ENCODE peak calls at places on chromosomes 11 and 22, in seven cellular contexts. One of them, this sample, is unnamed.

GRCh38 chr11:75802913-75803820 is 11.8 kb upstream of the UVRAG start:
- DNase-seq in SW 1271: peak; percentile 30
- DNase-seq in HT-29: peak; percentile 92
- DNase-seq in WTC11: peak; percentile 84
- DNase-seq in left ventricle myocardium inferior: peak; percentile 69
- DNase-seq in B cell: peak; percentile 73
- DNase-seq in A172: peak; percentile 65
- DNase-seq in this sample: peak; percentile 59

GRCh38 chr11:62959077-62959980 is 25.4 kb downstream of the SLC22A6 start:
- DNase-seq in B cell: no peak
- DNase-seq in A172: no peak
- DNase-seq in HT-29: no peak
- DNase-seq in SW 1271: no peak
- DNase-seq in WTC11: no peak
- DNase-seq in left ventricle myocardium inferior: no peak
- DNase-seq in this sample: no peak

GRCh38 chr22:26884921-26885320 is 227.5 kb downstream of the MIAT start:
- DNase-seq in WTC11: no peak
- DNase-seq in SW 1271: no peak
- DNase-seq in HT-29: no peak
- DNase-seq in A172: no peak
- DNase-seq in left ventricle myocardium inferior: no peak
- DNase-seq in B cell: no peak
- DNase-seq in this sample: no peak

GRCh38 chr22:45389546-45389945 is 23.9 kb downstream of the SMC1B start:
- DNase-seq in B cell: no peak
- DNase-seq in HT-29: no peak
- DNase-seq in WTC11: no peak
- DNase-seq in left ventricle myocardium inferior: no peak
- DNase-seq in A172: no peak
- DNase-seq in SW 1271: no peak
- DNase-seq in this sample: no peak

GRCh38 chr11:64400667-64401066 is 41.7 kb downstream of the RPS6KA4 start:
- DNase-seq in WTC11: no peak
- DNase-seq in SW 1271: no peak
- DNase-seq in left ventricle myocardium inferior: no peak
- DNase-seq in B cell: no peak
- DNase-seq in HT-29: no peak
- DNase-seq in A172: no peak
- DNase-seq in this sample: no peak

GRCh38 chr11:8807544-8808225 is 103.3 kb upstream of the AKIP1 start:
- DNase-seq in SW 1271: no peak
- DNase-seq in HT-29: peak; percentile 71
- DNase-seq in B cell: no peak
- DNase-seq in WTC11: no peak
- DNase-seq in left ventricle myocardium inferior: peak; percentile 44
- DNase-seq in A172: peak; percentile 89
- DNase-seq in this sample: peak; percentile 64

GRCh38 chr11:126197277-126197939 is 14.0 kb downstream of the RPUSD4 start:
- DNase-seq in HT-29: no peak
- DNase-seq in SW 1271: no peak
- DNase-seq in B cell: no peak
- DNase-seq in left ventricle myocardium inferior: no peak
- DNase-seq in WTC11: no peak
- DNase-seq in A172: peak; percentile 35
- DNase-seq in this sample: no peak

GRCh38 chr11:134558258-134558835 is 146.3 kb upstream of the B3GAT1 start:
- DNase-seq in B cell: no peak
- DNase-seq in left ventricle myocardium inferior: no peak
- DNase-seq in WTC11: no peak
- DNase-seq in A172: no peak
- DNase-seq in HT-29: no peak
- DNase-seq in SW 1271: no peak
- DNase-seq in this sample: no peak

GRCh38 chr11:67640021-67640757 is 626 bp upstream of the TBX10 start:
- DNase-seq in A172: peak; percentile 48
- DNase-seq in B cell: peak; percentile 77
- DNase-seq in SW 1271: no peak
- DNase-seq in HT-29: peak; percentile 74
- DNase-seq in WTC11: peak; percentile 89
- DNase-seq in left ventricle myocardium inferior: no peak
- DNase-seq in this sample: no peak

GRCh38 chr11:67024410-67024809 is 1.5 kb downstream of the SYT12 start:
- DNase-seq in B cell: peak; percentile 56
- DNase-seq in HT-29: no peak
- DNase-seq in A172: peak; percentile 81
- DNase-seq in WTC11: no peak
- DNase-seq in SW 1271: no peak
- DNase-seq in left ventricle myocardium inferior: no peak
- DNase-seq in this sample: no peak

GRCh38 chr11:1870721-1871466 is 18.0 kb downstream of the LSP1 start:
- DNase-seq in left ventricle myocardium inferior: peak; percentile 49
- DNase-seq in HT-29: no peak
- DNase-seq in B cell: peak; percentile 44
- DNase-seq in SW 1271: no peak
- DNase-seq in WTC11: no peak
- DNase-seq in A172: no peak
- DNase-seq in this sample: no peak

GRCh38 chr22:37690901-37691504 is 4.9 kb downstream of the NOL12 start:
- DNase-seq in WTC11: no peak
- DNase-seq in A172: no peak
- DNase-seq in left ventricle myocardium inferior: no peak
- DNase-seq in B cell: no peak
- DNase-seq in HT-29: no peak
- DNase-seq in SW 1271: no peak
- DNase-seq in this sample: no peak

GRCh38 chr11:107116358-107116757 is 98.1 kb upstream of the GUCY1A2 start:
- DNase-seq in A172: no peak
- DNase-seq in WTC11: no peak
- DNase-seq in HT-29: no peak
- DNase-seq in B cell: no peak
- DNase-seq in SW 1271: no peak
- DNase-seq in left ventricle myocardium inferior: no peak
- DNase-seq in this sample: no peak

GRCh38 chr22:45597460-45598192 is 74.0 kb upstream of the ATXN10 start:
- DNase-seq in B cell: no peak
- DNase-seq in WTC11: no peak
- DNase-seq in A172: no peak
- DNase-seq in left ventricle myocardium inferior: no peak
- DNase-seq in HT-29: peak; percentile 86
- DNase-seq in SW 1271: no peak
- DNase-seq in this sample: no peak

GRCh38 chr11:100562102-100562501 is 125.0 kb upstream of the ARHGAP42 start:
- DNase-seq in HT-29: peak; percentile 54
- DNase-seq in left ventricle myocardium inferior: no peak
- DNase-seq in B cell: no peak
- DNase-seq in SW 1271: no peak
- DNase-seq in WTC11: no peak
- DNase-seq in A172: peak; percentile 68
- DNase-seq in this sample: no peak

GRCh38 chr11:118530180-118530682 is 761 bp upstream of the TMEM25 start:
- DNase-seq in WTC11: no peak
- DNase-seq in A172: no peak
- DNase-seq in SW 1271: no peak
- DNase-seq in left ventricle myocardium inferior: no peak
- DNase-seq in HT-29: peak; percentile 59
- DNase-seq in B cell: no peak
- DNase-seq in this sample: no peak

GRCh38 chr11:130612291-130612802 is 163.9 kb downstream of the ADAMTS15 start:
- DNase-seq in SW 1271: no peak
- DNase-seq in WTC11: no peak
- DNase-seq in A172: peak; percentile 61
- DNase-seq in left ventricle myocardium inferior: no peak
- DNase-seq in HT-29: no peak
- DNase-seq in B cell: no peak
- DNase-seq in this sample: no peak

GRCh38 chr22:31917227-31917921 is 27.0 kb upstream of the YWHAH start:
- DNase-seq in left ventricle myocardium inferior: no peak
- DNase-seq in A172: no peak
- DNase-seq in SW 1271: no peak
- DNase-seq in WTC11: no peak
- DNase-seq in HT-29: no peak
- DNase-seq in B cell: peak; percentile 66
- DNase-seq in this sample: no peak

GRCh38 chr22:43106302-43106701 is 4.2 kb upstream of the BIK start:
- DNase-seq in HT-29: no peak
- DNase-seq in A172: no peak
- DNase-seq in SW 1271: no peak
- DNase-seq in left ventricle myocardium inferior: no peak
- DNase-seq in WTC11: no peak
- DNase-seq in B cell: no peak
- DNase-seq in this sample: no peak

GRCh38 chr11:78380615-78381029 is 37.0 kb downstream of the GAB2 start:
- DNase-seq in HT-29: no peak
- DNase-seq in SW 1271: no peak
- DNase-seq in left ventricle myocardium inferior: no peak
- DNase-seq in A172: peak; percentile 46
- DNase-seq in B cell: no peak
- DNase-seq in WTC11: no peak
- DNase-seq in this sample: no peak

GRCh38 chr22:25069426-25069757 is 116.9 kb downstream of the KIAA1671 start:
- DNase-seq in HT-29: no peak
- DNase-seq in A172: no peak
- DNase-seq in B cell: no peak
- DNase-seq in SW 1271: no peak
- DNase-seq in WTC11: no peak
- DNase-seq in left ventricle myocardium inferior: no peak
- DNase-seq in this sample: no peak

GRCh38 chr22:40036591-40037225 is 42.0 kb downstream of the FAM83F start:
- DNase-seq in B cell: peak; percentile 61
- DNase-seq in A172: peak; percentile 53
- DNase-seq in left ventricle myocardium inferior: peak; percentile 52
- DNase-seq in WTC11: peak; percentile 77
- DNase-seq in SW 1271: no peak
- DNase-seq in HT-29: peak; percentile 64
- DNase-seq in this sample: peak; percentile 77

GRCh38 chr22:26416670-26417270 is 12.3 kb upstream of the ASPHD2 start:
- DNase-seq in HT-29: no peak
- DNase-seq in A172: peak; percentile 73
- DNase-seq in B cell: no peak
- DNase-seq in left ventricle myocardium inferior: no peak
- DNase-seq in SW 1271: no peak
- DNase-seq in WTC11: peak; percentile 58
- DNase-seq in this sample: peak; percentile 52

GRCh38 chr11:74685338-74685737 is 45.9 kb downstream of the CHRDL2 start:
- DNase-seq in left ventricle myocardium inferior: no peak
- DNase-seq in HT-29: no peak
- DNase-seq in A172: no peak
- DNase-seq in WTC11: no peak
- DNase-seq in SW 1271: no peak
- DNase-seq in B cell: no peak
- DNase-seq in this sample: no peak

GRCh38 chr22:39920134-39920743 is 19.4 kb downstream of the GRAP2 start:
- DNase-seq in WTC11: no peak
- DNase-seq in SW 1271: no peak
- DNase-seq in HT-29: no peak
- DNase-seq in B cell: no peak
- DNase-seq in A172: no peak
- DNase-seq in left ventricle myocardium inferior: no peak
- DNase-seq in this sample: no peak

GRCh38 chr22:35966314-35967045 is 62.1 kb downstream of the RBFOX2 start:
- DNase-seq in HT-29: no peak
- DNase-seq in A172: no peak
- DNase-seq in B cell: no peak
- DNase-seq in left ventricle myocardium inferior: no peak
- DNase-seq in SW 1271: no peak
- DNase-seq in WTC11: no peak
- DNase-seq in this sample: no peak

GRCh38 chr11:118211006-118211405 is 13.8 kb downstream of the JAML start:
- DNase-seq in B cell: no peak
- DNase-seq in SW 1271: no peak
- DNase-seq in WTC11: peak; percentile 38
- DNase-seq in left ventricle myocardium inferior: no peak
- DNase-seq in A172: peak; percentile 8
- DNase-seq in HT-29: no peak
- DNase-seq in this sample: no peak

GRCh38 chr11:35276396-35276795 is 137.4 kb downstream of the CD44 start:
- DNase-seq in A172: no peak
- DNase-seq in left ventricle myocardium inferior: no peak
- DNase-seq in SW 1271: no peak
- DNase-seq in B cell: no peak
- DNase-seq in WTC11: no peak
- DNase-seq in HT-29: no peak
- DNase-seq in this sample: peak; percentile 40

GRCh38 chr22:30575011-30575671 is 676 bp upstream of the GAL3ST1 start:
- DNase-seq in A172: peak; percentile 66
- DNase-seq in HT-29: peak; percentile 17
- DNase-seq in WTC11: no peak
- DNase-seq in SW 1271: no peak
- DNase-seq in B cell: no peak
- DNase-seq in left ventricle myocardium inferior: peak; percentile 30
- DNase-seq in this sample: no peak

GRCh38 chr11:57639321-57640067 is 10.2 kb downstream of the YPEL4 start:
- DNase-seq in HT-29: no peak
- DNase-seq in SW 1271: no peak
- DNase-seq in WTC11: peak; percentile 97
- DNase-seq in B cell: no peak
- DNase-seq in A172: peak; percentile 22
- DNase-seq in left ventricle myocardium inferior: no peak
- DNase-seq in this sample: no peak

GRCh38 chr11:31641477-31642062 is 132.0 kb downstream of the ELP4 start:
- DNase-seq in B cell: no peak
- DNase-seq in A172: peak; percentile 51
- DNase-seq in left ventricle myocardium inferior: no peak
- DNase-seq in SW 1271: no peak
- DNase-seq in WTC11: peak; percentile 65
- DNase-seq in HT-29: peak; percentile 73
- DNase-seq in this sample: no peak

GRCh38 chr11:46363031-46363407 is 15.8 kb downstream of the DGKZ start:
- DNase-seq in B cell: no peak
- DNase-seq in A172: peak; percentile 94
- DNase-seq in left ventricle myocardium inferior: peak; percentile 70
- DNase-seq in SW 1271: peak; percentile 81
- DNase-seq in WTC11: no peak
- DNase-seq in HT-29: peak; percentile 92
- DNase-seq in this sample: peak; percentile 94